ENCODE peak calls at places on chromosomes 1 and 21, in seven cellular contexts. B is NT2/D1, I is Panc1, G is spleen, H is psoas muscle, J is adipocyte, V is MM.1S. S is an unnamed sample.

GRCh38 chr1:178940022-178940765 is 69.3 kb upstream of the ANGPTL1 start:
- DNase-seq in B (no peak), H (no peak), I (no peak), G (no peak), V (no peak), J (no peak), S (no peak)

GRCh38 chr21:15160136-15160535 is 95.3 kb upstream of the NRIP1 start:
- DNase-seq in B (no peak), H (no peak), G (no peak), I (no peak), J (no peak), V (no peak), S (no peak)

GRCh38 chr1:76153856-76154212 is 79.3 kb downstream of the ST6GALNAC3 start:
- DNase-seq in J (no peak), G (no peak), H (no peak), B (no peak), V (no peak), I (no peak), S (no peak)

GRCh38 chr1:248824701-248825100 is 1.0 kb downstream of the SH3BP5L start:
- DNase-seq in H (no peak), G (peak; percentile 80), B (no peak), J (no peak), I (no peak), V (no peak), S (no peak)

GRCh38 chr1:155466996-155467395 is 95.6 kb downstream of the ASH1L start:
- DNase-seq in J (peak; percentile 78), B (no peak), I (peak; percentile 4), V (no peak), G (no peak), H (no peak), S (no peak)

GRCh38 chr1:243421784-243422183 is 165.9 kb downstream of the SDCCAG8 start:
- DNase-seq in G (no peak), B (no peak), H (peak; percentile 60), J (peak; percentile 56), I (no peak), V (peak; percentile 93), S (no peak)

GRCh38 chr1:247362074-247362597 is 30.5 kb upstream of the ZNF496 start:
- DNase-seq in H (no peak), B (no peak), V (no peak), J (no peak), G (no peak), I (no peak), S (no peak)

GRCh38 chr1:11880911-11881748 is 22.4 kb upstream of the NPPB start:
- DNase-seq in B (no peak), I (no peak), J (no peak), H (peak; percentile 96), G (no peak), V (no peak), S (no peak)

GRCh38 chr1:239357867-239358266 is 28.5 kb upstream of the CHRM3 start:
- DNase-seq in V (no peak), I (no peak), G (no peak), J (no peak), H (no peak), B (no peak), S (no peak)

GRCh38 chr1:90704817-90705216 is 12.3 kb downstream of the BARHL2 start:
- DNase-seq in J (no peak), G (no peak), B (no peak), V (no peak), H (no peak), I (no peak), S (no peak)

GRCh38 chr1:156480411-156481192 is 20.0 kb downstream of the MEF2D start:
- DNase-seq in G (peak; percentile 94), H (peak; percentile 83), V (peak; percentile 64), J (peak; percentile 73), I (no peak), B (no peak), S (no peak)

GRCh38 chr1:23627065-23627464 is 64.5 kb upstream of the RPL11 start:
- DNase-seq in B (no peak), I (no peak), G (no peak), V (peak; percentile 88), H (no peak), J (no peak), S (no peak)

GRCh38 chr1:27665016-27665651 is 6.9 kb downstream of the IFI6 start:
- DNase-seq in J (no peak), B (no peak), I (no peak), H (no peak), V (no peak), G (no peak), S (no peak)

GRCh38 chr21:29077651-29078090 is 4.2 kb upstream of the CCT8 start:
- DNase-seq in B (no peak), J (no peak), G (no peak), I (no peak), V (peak; percentile 45), H (no peak), S (no peak)

GRCh38 chr1:46455951-46456350 is 33.7 kb upstream of the DMBX1 start:
- DNase-seq in I (no peak), B (no peak), V (no peak), G (no peak), J (no peak), H (no peak), S (no peak)
- H3K27me3 ChIP-seq in I (no peaks in the 10 kb centered on the region), B (peaks cover 100% of the 10 kb centered on the region), V (peaks cover 60% of the 10 kb centered on the region), G (peaks cover 37% of the 10 kb centered on the region), J (peaks cover 86% of the 10 kb centered on the region), H (no peaks in the 10 kb centered on the region), S (peaks cover 92% of the 10 kb centered on the region)

DNA sequence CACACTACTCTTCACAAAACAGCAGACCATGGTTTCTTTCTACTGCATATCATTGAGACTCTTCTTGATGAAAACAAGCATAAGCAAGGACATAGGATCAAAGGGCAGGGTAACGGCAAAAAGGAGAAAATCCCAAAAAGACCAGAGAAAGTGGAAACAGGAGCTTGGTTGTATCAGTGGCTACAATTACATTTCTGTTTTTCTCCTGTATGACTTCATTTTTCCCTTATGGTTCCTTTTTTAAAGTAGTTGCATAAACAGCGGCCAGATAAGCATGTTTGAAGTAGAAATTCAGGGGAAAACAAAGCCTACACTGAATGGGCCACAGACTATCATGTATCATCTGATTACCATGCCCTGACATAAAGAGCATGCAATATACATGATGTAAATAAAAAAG is 4.6 kb downstream of the EGLN1 start:
- DNase-seq in H (no peak), B (no peak), V (no peak), G (no peak), I (no peak), J (no peak), S (no peak)
- H3K4me1 ChIP-seq in H (peaks cover 52% of the 10 kb centered on the region), B (no peaks in the 10 kb centered on the region), V (peaks cover 24% of the 10 kb centered on the region), G (peaks cover 85% of the 10 kb centered on the region), I (peaks cover 26% of the 10 kb centered on the region), J (peaks cover 38% of the 10 kb centered on the region), S (peaks cover 1% of the 10 kb centered on the region)

GRCh38 chr1:204162498-204163074 is 3.6 kb downstream of the REN start:
- DNase-seq in V (peak; percentile 72), J (peak; percentile 86), B (peak; percentile 78), H (peak; percentile 89), G (peak; percentile 93), I (peak; percentile 58), S (peak; percentile 69)
- H3K27me3 ChIP-seq in V (peaks cover 8% of the 10 kb centered on the region), J (peaks cover 74% of the 10 kb centered on the region), B (no peaks in the 10 kb centered on the region), H (no peaks in the 10 kb centered on the region), G (no peaks in the 10 kb centered on the region), I (no peaks in the 10 kb centered on the region), S (peaks cover 38% of the 10 kb centered on the region)

DNA sequence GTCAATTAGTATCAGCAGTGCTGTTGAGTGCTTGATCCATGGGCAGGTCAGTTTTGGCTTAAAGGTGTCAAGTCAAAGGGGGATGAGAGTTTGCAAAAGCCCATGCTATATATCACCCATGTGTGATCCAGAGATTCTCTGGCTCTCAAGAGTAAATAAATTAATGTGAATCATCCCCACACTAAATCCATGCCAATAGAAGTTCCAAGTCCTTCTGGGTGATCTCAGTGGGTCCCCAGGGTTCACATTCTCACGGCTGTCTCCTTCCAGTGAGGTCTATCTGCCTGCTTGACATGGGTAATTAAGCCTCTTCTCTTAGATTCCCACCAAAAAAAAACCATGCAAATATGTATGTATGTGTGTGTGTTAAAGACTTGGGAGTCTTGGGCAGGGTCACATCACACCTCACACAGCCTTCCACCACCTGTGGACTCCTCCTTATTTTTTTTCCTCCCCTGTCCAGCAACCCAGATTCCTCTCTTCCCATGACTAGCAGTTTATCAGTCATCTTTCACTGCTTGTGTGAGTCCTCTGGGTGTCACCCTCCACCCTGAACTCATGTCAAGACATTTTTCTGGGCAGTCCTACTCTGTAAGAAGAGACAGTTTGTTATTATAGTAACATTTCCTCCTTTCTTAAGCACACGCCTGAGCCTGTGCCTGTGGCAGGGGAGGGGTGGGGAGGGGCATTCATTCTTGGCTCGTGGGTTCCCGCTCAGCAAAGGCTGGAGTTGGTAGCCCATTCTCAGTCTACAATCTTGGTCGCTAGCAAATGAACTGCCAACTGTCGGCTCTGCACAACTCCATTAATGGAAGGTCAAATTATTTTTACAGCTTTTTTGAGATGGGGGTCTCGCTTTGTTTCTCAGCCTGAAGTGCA is 14.3 kb upstream of the S100A11 start:
- DNase-seq in I (no peak), V (no peak), J (peak; percentile 11), G (no peak), B (no peak), H (no peak), S (no peak)
- H3K4me1 ChIP-seq in I (peaks cover 23% of the 10 kb centered on the region), V (peaks cover 18% of the 10 kb centered on the region), J (peaks cover 43% of the 10 kb centered on the region), G (peaks cover 56% of the 10 kb centered on the region), B (no peaks in the 10 kb centered on the region), H (no peaks in the 10 kb centered on the region), S (peaks cover 13% of the 10 kb centered on the region)

GRCh38 chr1:201258763-201259230 is 24.5 kb upstream of the PKP1 start:
- DNase-seq in J (no peak), V (no peak), H (no peak), B (no peak), G (peak; percentile 54), I (no peak), S (no peak)
- H3K27me3 ChIP-seq in J (peaks cover 14% of the 10 kb centered on the region), V (peaks cover 7% of the 10 kb centered on the region), H (no peaks in the 10 kb centered on the region), B (peaks cover 8% of the 10 kb centered on the region), G (peaks cover 32% of the 10 kb centered on the region), I (no peaks in the 10 kb centered on the region), S (peaks cover 25% of the 10 kb centered on the region)

S was measured in neuronal stem cell.